ENCODE peak calls at places on chromosomes 2 and 18, in five cellular contexts. One of them, this sample, is unnamed.

GRCh38 chr2:237927986-237928385 is 38.8 kb upstream of the UBE2F start:
- DNase-seq in AG09309: no peak
- DNase-seq in heart right ventricle: no peak
- DNase-seq in tibial artery: no peak
- DNase-seq in neural crest cell: no peak
- DNase-seq in this sample: no peak

GRCh38 chr2:32947484-32948143 is 861 bp downstream of the LTBP1 start:
- DNase-seq in AG09309: no peak
- DNase-seq in heart right ventricle: peak
- DNase-seq in tibial artery: no peak
- DNase-seq in neural crest cell: peak
- DNase-seq in this sample: peak

GRCh38 chr18:25648724-25649260 is 296.8 kb upstream of the ZNF521 start:
- DNase-seq in AG09309: no peak
- DNase-seq in heart right ventricle: no peak
- DNase-seq in tibial artery: no peak
- DNase-seq in neural crest cell: no peak
- DNase-seq in this sample: peak

GRCh38 chr2:23231865-23232264 is 153.1 kb upstream of the KLHL29 start:
- DNase-seq in AG09309: no peak
- DNase-seq in heart right ventricle: no peak
- DNase-seq in tibial artery: no peak
- DNase-seq in neural crest cell: no peak
- DNase-seq in this sample: no peak

GRCh38 chr2:131516011-131516410 is 11.7 kb upstream of the CCDC74A start:
- DNase-seq in AG09309: no peak
- DNase-seq in heart right ventricle: no peak
- DNase-seq in tibial artery: no peak
- DNase-seq in neural crest cell: no peak
- DNase-seq in this sample: no peak

GRCh38 chr18:34643982-34644381 is 66.1 kb upstream of the DTNA start:
- DNase-seq in AG09309: no peak
- DNase-seq in heart right ventricle: no peak
- DNase-seq in tibial artery: no peak
- DNase-seq in neural crest cell: no peak
- DNase-seq in this sample: no peak

GRCh38 chr2:201411421-201411820 is 39.8 kb downstream of the TRAK2 start:
- DNase-seq in AG09309: peak
- DNase-seq in heart right ventricle: no peak
- DNase-seq in tibial artery: no peak
- DNase-seq in neural crest cell: no peak
- DNase-seq in this sample: peak

GRCh38 chr2:119679846-119680245 is 845 bp downstream of the TMEM177 start:
- DNase-seq in AG09309: no peak
- DNase-seq in heart right ventricle: no peak
- DNase-seq in tibial artery: no peak
- DNase-seq in neural crest cell: no peak
- DNase-seq in this sample: no peak

GRCh38 chr2:18987592-18988073 is 370.8 kb downstream of the OSR1 start:
- DNase-seq in AG09309: peak
- DNase-seq in heart right ventricle: peak
- DNase-seq in tibial artery: peak
- DNase-seq in neural crest cell: no peak
- DNase-seq in this sample: peak

GRCh38 chr2:9832586-9832985 is 10.7 kb upstream of the TAF1B start:
- DNase-seq in AG09309: peak
- DNase-seq in heart right ventricle: no peak
- DNase-seq in tibial artery: no peak
- DNase-seq in neural crest cell: no peak
- DNase-seq in this sample: peak

GRCh38 chr2:219616550-219616949 is 10.9 kb upstream of the SLC4A3 start:
- DNase-seq in AG09309: no peak
- DNase-seq in heart right ventricle: peak
- DNase-seq in tibial artery: no peak
- DNase-seq in neural crest cell: no peak
- DNase-seq in this sample: no peak

GRCh38 chr18:11040823-11041712 is 108.3 kb downstream of the PIEZO2 start:
- DNase-seq in AG09309: peak
- DNase-seq in heart right ventricle: no peak
- DNase-seq in tibial artery: no peak
- DNase-seq in neural crest cell: peak
- DNase-seq in this sample: peak

GRCh38 chr2:177393381-177393780 is 808 bp downstream of the AGPS start:
- DNase-seq in AG09309: no peak
- DNase-seq in heart right ventricle: no peak
- DNase-seq in tibial artery: no peak
- DNase-seq in neural crest cell: no peak
- DNase-seq in this sample: no peak

GRCh38 chr2:69386376-69386775 is 651 bp downstream of the GFPT1 start:
- DNase-seq in AG09309: no peak
- DNase-seq in heart right ventricle: no peak
- DNase-seq in tibial artery: no peak
- DNase-seq in neural crest cell: no peak
- DNase-seq in this sample: no peak

GRCh38 chr18:50614838-50615237 is 55.0 kb downstream of the MAPK4 start:
- DNase-seq in AG09309: no peak
- DNase-seq in heart right ventricle: no peak
- DNase-seq in tibial artery: peak
- DNase-seq in neural crest cell: no peak
- DNase-seq in this sample: peak

GRCh38 chr2:105183555-105184323 is 57.8 kb upstream of the GPR45 start:
- DNase-seq in AG09309: no peak
- DNase-seq in heart right ventricle: no peak
- DNase-seq in tibial artery: no peak
- DNase-seq in neural crest cell: no peak
- DNase-seq in this sample: no peak

GRCh38 chr18:74512321-74513053 is 16.3 kb downstream of the CNDP2 start:
- DNase-seq in AG09309: no peak
- DNase-seq in heart right ventricle: no peak
- DNase-seq in tibial artery: no peak
- DNase-seq in neural crest cell: no peak
- DNase-seq in this sample: no peak

GRCh38 chr2:133591164-133591563 is 22.9 kb upstream of the NCKAP5 start:
- DNase-seq in AG09309: no peak
- DNase-seq in heart right ventricle: no peak
- DNase-seq in tibial artery: peak
- DNase-seq in neural crest cell: no peak
- DNase-seq in this sample: peak

GRCh38 chr18:63440219-63440618 is 17.9 kb upstream of the VPS4B start:
- DNase-seq in AG09309: no peak
- DNase-seq in heart right ventricle: peak
- DNase-seq in tibial artery: peak
- DNase-seq in neural crest cell: no peak
- DNase-seq in this sample: peak

GRCh38 chr2:97670471-97670870 is 958 bp downstream of the C2orf92 start:
- DNase-seq in AG09309: no peak
- DNase-seq in heart right ventricle: no peak
- DNase-seq in tibial artery: no peak
- DNase-seq in neural crest cell: no peak
- DNase-seq in this sample: no peak

GRCh38 chr18:51185075-51185474 is 12.4 kb downstream of the MEX3C start:
- DNase-seq in AG09309: no peak
- DNase-seq in heart right ventricle: no peak
- DNase-seq in tibial artery: no peak
- DNase-seq in neural crest cell: no peak
- DNase-seq in this sample: no peak

GRCh38 chr2:102967451-102967850 is 205.6 kb downstream of the TMEM182 start:
- DNase-seq in AG09309: peak
- DNase-seq in heart right ventricle: no peak
- DNase-seq in tibial artery: no peak
- DNase-seq in neural crest cell: no peak
- DNase-seq in this sample: peak

GRCh38 chr2:217206326-217206725 is 346.5 kb upstream of the TNP1 start:
- DNase-seq in AG09309: no peak
- DNase-seq in heart right ventricle: no peak
- DNase-seq in tibial artery: no peak
- DNase-seq in neural crest cell: no peak
- DNase-seq in this sample: no peak

GRCh38 chr18:60007641-60008040 is 107.8 kb downstream of the PMAIP1 start:
- DNase-seq in AG09309: no peak
- DNase-seq in heart right ventricle: no peak
- DNase-seq in tibial artery: no peak
- DNase-seq in neural crest cell: no peak
- DNase-seq in this sample: no peak

DNA sequence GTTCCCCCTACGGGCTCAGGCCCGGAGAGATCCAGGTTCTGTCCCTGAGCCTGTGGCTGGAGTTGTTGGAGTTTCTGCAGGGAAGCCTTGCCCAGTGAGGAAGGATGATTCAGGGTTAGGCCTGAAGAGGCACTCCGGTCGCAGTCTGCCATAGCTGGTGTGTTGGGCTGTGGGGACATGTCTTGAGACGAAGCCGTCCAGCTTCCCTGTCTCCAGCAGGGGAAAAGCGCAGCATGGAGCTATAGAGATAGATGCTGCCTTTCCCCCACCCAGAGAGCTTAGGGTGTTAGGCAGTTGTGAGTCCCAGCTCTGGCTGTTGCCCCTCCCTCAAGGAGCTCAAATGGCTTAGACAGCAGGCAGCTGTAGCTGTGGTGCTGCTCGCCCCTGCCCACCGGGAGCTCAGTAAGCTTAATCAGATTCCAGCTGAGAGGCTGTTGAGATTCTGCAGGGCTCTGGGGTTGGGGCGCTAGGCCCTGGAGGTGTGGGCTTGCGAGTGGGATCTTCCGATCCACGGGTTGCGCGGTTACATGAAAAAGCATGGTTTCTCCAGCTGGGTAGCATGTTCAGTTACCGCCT is 103.9 kb downstream of the PMAIP1 start:
- DNase-seq in AG09309: no peak
- DNase-seq in heart right ventricle: no peak
- DNase-seq in tibial artery: no peak
- DNase-seq in neural crest cell: no peak
- DNase-seq in this sample: no peak
- TF ChIP-seq CTCF in AG09309: no peak
- TF ChIP-seq CTCF in heart right ventricle: no peak
- TF ChIP-seq CTCF in tibial artery: no peak
- TF ChIP-seq CTCF in neural crest cell: no peak
- TF ChIP-seq CTCF in this sample: no peak

GRCh38 chr2:155368934-155369333 is 670.4 kb downstream of the KCNJ3 start:
- DNase-seq in AG09309: no peak
- DNase-seq in heart right ventricle: no peak
- DNase-seq in tibial artery: no peak
- DNase-seq in neural crest cell: no peak
- DNase-seq in this sample: peak
- TF ChIP-seq CTCF in AG09309: peak
- TF ChIP-seq CTCF in heart right ventricle: peak
- TF ChIP-seq CTCF in tibial artery: no peak
- TF ChIP-seq CTCF in neural crest cell: peak
- TF ChIP-seq CTCF in this sample: peak

GRCh38 chr2:240858321-240858720 is 10.3 kb upstream of the AGXT start:
- DNase-seq in AG09309: no peak
- DNase-seq in heart right ventricle: no peak
- DNase-seq in tibial artery: no peak
- DNase-seq in neural crest cell: no peak
- DNase-seq in this sample: no peak

GRCh38 chr2:240857039-240858008 is 11.3 kb upstream of the AGXT start:
- DNase-seq in AG09309: no peak
- DNase-seq in heart right ventricle: no peak
- DNase-seq in tibial artery: no peak
- DNase-seq in neural crest cell: no peak
- DNase-seq in this sample: no peak

GRCh38 chr2:240858871-240859270 is 9.8 kb upstream of the AGXT start:
- DNase-seq in AG09309: no peak
- DNase-seq in heart right ventricle: no peak
- DNase-seq in tibial artery: no peak
- DNase-seq in neural crest cell: no peak
- DNase-seq in this sample: no peak

GRCh38 chr2:240855670-240856069 is 13.0 kb upstream of the AGXT start:
- DNase-seq in AG09309: no peak
- DNase-seq in heart right ventricle: no peak
- DNase-seq in tibial artery: no peak
- DNase-seq in neural crest cell: no peak
- DNase-seq in this sample: no peak

DNA sequence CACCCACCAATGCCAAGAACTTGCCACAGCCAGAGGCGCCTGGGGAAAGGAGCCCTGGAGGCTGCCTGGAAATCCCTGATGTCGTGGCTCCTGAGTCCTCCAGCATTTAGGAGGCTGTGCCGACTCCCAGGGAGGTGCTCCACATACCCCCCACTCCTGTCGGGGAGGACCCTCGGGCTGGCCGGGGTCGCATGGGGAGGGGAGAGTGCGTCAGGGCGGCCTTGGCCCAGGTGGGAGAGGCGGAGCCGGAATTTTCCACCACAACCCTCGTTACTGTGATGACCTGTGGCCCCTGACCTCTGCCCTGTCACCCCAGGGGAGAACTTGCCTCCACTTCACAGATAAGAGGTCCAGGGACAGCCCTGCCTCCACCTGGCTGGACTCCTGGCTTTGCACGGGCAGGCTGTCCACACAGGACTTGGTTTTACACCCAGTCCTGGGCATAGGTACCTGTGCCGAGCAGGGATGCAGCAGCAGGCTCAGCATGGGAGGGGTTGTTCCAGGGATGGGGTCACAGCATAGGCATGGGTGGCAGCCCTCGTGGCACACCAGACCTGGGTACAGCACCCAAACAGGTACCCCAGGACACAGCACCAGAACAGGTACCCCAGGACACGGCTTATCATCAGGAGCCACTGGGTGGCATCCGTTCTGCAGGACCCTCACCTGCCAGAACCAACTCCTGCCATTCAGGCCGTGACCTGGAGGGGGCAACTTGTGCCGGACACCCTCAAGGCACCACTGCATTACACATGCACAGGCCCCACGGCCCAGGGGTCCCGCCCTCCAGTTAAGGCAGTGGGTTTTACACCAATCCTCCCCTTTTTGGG is 12.3 kb upstream of the AGXT start:
- DNase-seq in AG09309: no peak
- DNase-seq in heart right ventricle: no peak
- DNase-seq in tibial artery: no peak
- DNase-seq in neural crest cell: no peak
- DNase-seq in this sample: no peak
- TF ChIP-seq CTCF in AG09309: peak
- TF ChIP-seq CTCF in heart right ventricle: no peak
- TF ChIP-seq CTCF in tibial artery: no peak
- TF ChIP-seq CTCF in neural crest cell: peak
- TF ChIP-seq CTCF in this sample: peak

DNA sequence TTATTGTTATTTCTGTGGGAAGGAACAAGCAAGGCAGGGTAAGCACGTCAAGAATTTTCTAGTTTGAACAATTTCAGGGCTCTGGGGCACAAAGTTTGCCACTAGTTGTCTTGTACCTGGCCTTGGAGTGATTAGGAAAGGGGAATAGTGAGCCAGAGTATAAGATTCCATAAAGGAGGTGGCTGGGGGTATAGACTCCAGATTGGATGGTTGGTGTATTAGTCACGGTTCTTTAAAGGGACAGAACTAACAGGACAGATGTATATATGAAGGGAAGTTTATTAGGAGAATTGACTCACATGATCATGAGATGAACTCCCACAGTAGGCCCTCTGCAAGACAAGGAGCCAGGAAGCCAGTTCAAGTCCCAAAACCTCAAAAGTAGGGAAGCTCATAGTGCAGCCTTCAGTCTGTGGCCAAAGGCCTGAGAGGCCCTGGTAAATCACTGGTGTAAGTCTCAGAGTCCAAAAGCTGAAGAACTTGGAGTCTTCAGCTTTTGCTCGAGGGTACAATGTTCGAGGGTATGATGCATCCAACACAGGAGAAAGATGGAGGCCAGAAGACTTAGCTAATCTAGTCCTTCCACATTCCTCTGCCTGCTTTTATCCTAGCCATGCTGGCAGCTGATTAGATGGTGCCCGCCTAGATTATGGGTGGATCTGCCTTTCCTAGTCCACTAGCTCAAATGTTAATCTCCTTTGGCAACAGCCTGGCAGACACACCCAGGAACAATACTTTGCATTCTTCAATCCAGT is 31.5 kb upstream of the PTPRM start:
- DNase-seq in AG09309: no peak
- DNase-seq in heart right ventricle: no peak
- DNase-seq in tibial artery: no peak
- DNase-seq in neural crest cell: no peak
- DNase-seq in this sample: no peak
- TF ChIP-seq CTCF in AG09309: no peak
- TF ChIP-seq CTCF in heart right ventricle: no peak
- TF ChIP-seq CTCF in tibial artery: no peak
- TF ChIP-seq CTCF in neural crest cell: no peak
- TF ChIP-seq CTCF in this sample: no peak